ENCODE peak calls at places on chromosomes 4 and X, in nine cellular contexts. D is left ventricle myocardium inferior, E is brain microvascular endothelial cell, L is GM10248, J is upper lobe of left lung, F is AG10803, I is neural progenitor cell, Y is MCF 10A, W is Calu3. X is an unnamed sample.

GRCh38 chrX:40061871-40062524 is 35.8 kb downstream of the BCOR start:
- DNase-seq in Y (no peak), I (no peak), E (no peak), D (no peak), J (peak), F (no peak), L (no peak), W (no peak), X (peak)

GRCh38 chr4:78616046-78616498 is 64.5 kb downstream of the ANXA3 start:
- DNase-seq in F (peak), E (peak), L (no peak), Y (no peak), J (no peak), D (no peak), I (no peak), W (no peak), X (no peak)

GRCh38 chrX:130079824-130080406 is 30.4 kb downstream of the ELF4 start:
- DNase-seq in F (peak), I (peak), E (peak), W (peak), J (no peak), L (peak), Y (peak), D (no peak), X (peak)

GRCh38 chr4:4321951-4322688 is 32.1 kb downstream of the ZBTB49 start:
- DNase-seq in W (no peak), L (no peak), J (no peak), E (no peak), I (no peak), F (no peak), D (no peak), Y (no peak), X (no peak)

GRCh38 chr4:108527729-108528128 is 92.6 kb upstream of the RPL34 start:
- DNase-seq in W (no peak), Y (no peak), D (no peak), J (no peak), L (no peak), I (no peak), F (no peak), E (no peak), X (peak)

GRCh38 chr4:129240816-129241215 is 144.9 kb downstream of the C4orf33 start:
- DNase-seq in W (peak), J (no peak), I (peak), F (no peak), L (no peak), Y (no peak), D (no peak), E (peak), X (no peak)

GRCh38 chr4:69764311-69764710 is 3.9 kb upstream of the SULT1B1 start:
- DNase-seq in F (no peak), D (no peak), J (no peak), Y (peak), W (no peak), I (no peak), L (no peak), E (no peak), X (no peak)

GRCh38 chr4:40119344-40119743 is 62.7 kb downstream of the N4BP2 start:
- DNase-seq in Y (no peak), J (no peak), F (no peak), W (no peak), E (no peak), L (no peak), I (no peak), D (no peak), X (no peak)

GRCh38 chrX:11541510-11541909 is 124.2 kb downstream of the ARHGAP6 start:
- DNase-seq in F (no peak), W (no peak), Y (no peak), E (no peak), D (no peak), I (no peak), J (no peak), L (no peak), X (no peak)

GRCh38 chrX:40105791-40106676 is 8.3 kb upstream of the BCOR start:
- DNase-seq in E (no peak), J (peak), D (peak), L (no peak), W (peak), I (peak), Y (peak), F (no peak), X (peak)

GRCh38 chr4:73707918-73708577 is 32.3 kb upstream of the CXCL8 start:
- DNase-seq in D (peak), F (peak), J (no peak), Y (peak), L (no peak), W (peak), E (peak), I (no peak), X (no peak)

GRCh38 chr4:33031328-33031727 is 2311.2 kb downstream of the PCDH7 start:
- DNase-seq in E (no peak), D (no peak), I (no peak), J (no peak), W (no peak), F (no peak), Y (no peak), L (no peak), X (no peak)

GRCh38 chrX:85922821-85923220 is 124.5 kb downstream of the CHM start:
- DNase-seq in E (peak), W (no peak), D (no peak), L (no peak), I (no peak), J (no peak), Y (peak), F (peak), X (no peak)

GRCh38 chr4:33193109-33193508 is 2472.9 kb downstream of the PCDH7 start:
- DNase-seq in E (no peak), W (no peak), F (no peak), L (no peak), I (no peak), D (no peak), J (no peak), Y (no peak), X (no peak)

GRCh38 chr4:2341261-2341841 is 77.1 kb downstream of the ZFYVE28 start:
- DNase-seq in I (no peak), J (peak), Y (no peak), W (no peak), E (no peak), D (no peak), L (no peak), F (no peak), X (no peak)

GRCh38 chr4:4386736-4387392 is at the start of gene NSG1:
- DNase-seq in F (peak), I (peak), E (no peak), D (peak), W (peak), L (no peak), Y (peak), J (peak), X (peak)

GRCh38 chr4:62243895-62244294 is 1043.8 kb downstream of the ADGRL3 start:
- DNase-seq in I (no peak), J (no peak), W (no peak), Y (peak), D (no peak), E (no peak), F (no peak), L (no peak), X (no peak)

GRCh38 chrX:106933538-106933961 is 13.3 kb downstream of the CLDN2 start:
- DNase-seq in J (no peak), Y (no peak), I (no peak), E (peak), F (no peak), L (no peak), D (peak), W (peak), X (no peak)

GRCh38 chr4:169272265-169272886 is 1.6 kb upstream of the SH3RF1 start:
- DNase-seq in L (peak), F (peak), I (no peak), J (no peak), W (no peak), Y (no peak), D (no peak), E (peak), X (no peak)

GRCh38 chrX:132461886-132462285 is 27.0 kb downstream of the MBNL3 start:
- DNase-seq in J (no peak), Y (no peak), L (no peak), I (no peak), D (no peak), F (no peak), E (no peak), W (no peak), X (no peak)

GRCh38 chrX:132467029-132467428 is 21.8 kb downstream of the MBNL3 start:
- DNase-seq in F (peak), Y (no peak), E (no peak), D (no peak), J (no peak), L (no peak), I (no peak), W (no peak), X (no peak)

GRCh38 chrX:132468454-132468853 is 20.4 kb downstream of the MBNL3 start:
- DNase-seq in I (no peak), F (no peak), E (no peak), D (no peak), Y (no peak), J (no peak), L (no peak), W (no peak), X (no peak)

DNA sequence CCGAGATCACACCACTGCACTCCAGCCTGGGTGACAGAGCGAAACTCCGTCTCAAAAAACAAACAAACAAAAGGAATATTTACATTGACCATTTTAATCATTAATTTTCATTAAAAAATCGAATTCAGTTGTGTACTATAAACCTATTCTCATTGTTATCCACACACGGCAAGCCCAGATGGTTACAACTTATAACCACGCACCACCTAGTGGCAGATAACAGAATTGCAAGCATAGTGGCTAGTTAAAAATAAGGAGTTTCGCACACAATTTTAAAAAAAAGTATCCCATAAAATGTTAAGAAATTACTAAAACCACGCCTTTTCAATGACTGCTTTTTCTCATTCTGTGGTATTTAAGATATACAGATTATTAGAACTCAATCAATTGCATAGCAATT is 25.4 kb downstream of the MBNL3 start:
- DNase-seq in W (no peak), I (peak), F (no peak), D (no peak), J (no peak), E (peak), Y (peak), L (no peak), X (peak)
- TF ChIP-seq CTCF in W (peak), I (peak), F (peak), D (peak), J (peak), E (peak), Y (peak), L (peak), X (peak)

DNA sequence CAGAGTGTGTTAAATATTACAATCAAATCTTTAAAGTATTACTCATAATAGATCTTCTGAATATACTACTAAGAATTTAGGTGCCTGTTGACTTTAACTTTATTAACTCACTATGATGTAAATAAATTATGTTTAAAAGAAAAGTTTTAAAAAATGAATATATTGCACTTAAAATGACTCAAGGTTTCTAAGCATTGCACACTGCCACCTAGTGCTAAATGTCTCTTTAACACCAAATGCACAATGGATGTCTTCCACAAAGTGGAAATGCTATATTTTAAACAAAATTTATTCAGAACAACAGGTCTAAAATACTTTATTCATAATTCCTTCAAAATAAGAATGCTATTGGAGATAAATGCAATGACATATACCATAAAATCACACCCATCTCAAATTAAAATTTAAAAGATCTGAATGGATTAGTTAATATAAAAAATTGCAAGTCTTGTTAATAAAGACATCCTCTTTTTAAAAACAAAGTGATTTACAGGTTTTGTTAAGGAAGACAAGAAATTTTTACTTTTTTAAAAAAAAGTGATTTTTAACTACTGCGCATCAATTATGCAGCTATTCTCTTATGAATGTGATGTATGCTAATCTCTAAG is 5.5 kb downstream of the INPP4B start:
- DNase-seq in L (no peak), Y (peak), F (peak), D (no peak), W (no peak), J (no peak), I (peak), E (peak), X (peak)
- TF ChIP-seq CTCF in L (peak), Y (peak), F (peak), D (peak), W (peak), J (peak), I (peak), E (peak), X (peak)

GRCh38 chr4:162939086-162939485 is 227.6 kb downstream of the NAF1 start:
- DNase-seq in E (no peak), J (no peak), W (no peak), Y (no peak), I (no peak), L (no peak), D (no peak), F (no peak), X (no peak)
- TF ChIP-seq CTCF in E (no peak), J (no peak), W (no peak), Y (no peak), I (no peak), L (no peak), D (no peak), F (no peak), X (no peak)

DNA sequence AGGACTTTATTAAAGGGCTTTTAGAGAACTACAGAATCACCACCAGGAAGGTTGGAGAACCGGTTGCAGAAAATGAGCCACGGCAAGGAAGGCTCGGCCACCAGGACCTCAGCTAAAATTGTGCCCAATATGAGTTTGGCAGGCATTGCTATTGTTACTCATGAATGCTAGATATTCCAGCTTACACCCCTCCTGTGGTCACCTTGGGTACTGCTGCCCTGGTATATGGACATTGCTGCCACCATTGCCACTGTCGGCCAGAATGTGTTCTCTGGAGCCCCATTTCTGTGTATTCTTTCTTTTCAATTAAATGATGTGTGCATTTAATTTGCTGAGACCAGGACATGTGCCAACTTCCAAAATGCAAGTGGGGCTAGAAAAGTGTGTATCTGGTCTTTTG is 626.7 kb upstream of the BOD1L1 start:
- DNase-seq in E (peak), I (peak), D (peak), L (no peak), Y (peak), F (peak), W (peak), J (no peak), X (peak)
- TF ChIP-seq CTCF in E (peak), I (peak), D (peak), L (no peak), Y (peak), F (peak), W (no peak), J (peak), X (no peak)

DNA sequence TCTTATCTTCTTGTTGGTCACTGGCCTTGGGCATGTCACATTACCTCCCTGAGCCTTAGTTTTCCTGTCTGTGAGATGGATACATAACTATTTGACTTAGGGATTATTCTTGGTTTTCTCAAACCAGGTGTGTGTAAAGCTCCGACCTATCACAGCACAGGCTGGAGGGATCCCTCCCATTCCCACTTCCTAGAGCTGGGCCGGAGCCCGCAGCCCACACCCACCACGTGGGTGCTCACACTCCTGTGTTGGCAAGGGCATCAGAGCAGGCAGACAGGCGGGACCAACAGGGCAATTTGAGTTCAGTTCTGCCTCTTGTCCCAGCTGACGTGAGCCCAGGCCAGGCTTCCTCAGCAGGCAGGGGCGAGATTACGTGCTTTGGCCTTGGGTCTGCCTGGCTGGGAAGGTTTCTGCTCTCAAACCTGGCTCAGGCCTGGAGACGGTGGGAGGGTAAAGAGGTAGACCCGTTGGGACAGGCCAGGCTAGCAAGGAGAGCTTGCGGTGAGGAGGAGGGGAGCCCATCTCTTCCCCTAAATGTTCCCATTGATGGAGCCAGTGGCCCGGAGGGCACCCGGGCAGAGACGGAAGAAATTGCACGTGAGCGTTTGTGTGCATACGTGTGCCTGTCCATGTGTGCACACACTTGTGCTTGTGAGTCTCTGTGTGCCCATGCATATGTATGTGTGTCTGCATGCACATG is 734 bp upstream of the SH3TC1 start:
- DNase-seq in Y (peak), E (no peak), I (no peak), W (no peak), J (peak), L (no peak), D (no peak), F (no peak), X (no peak)
- TF ChIP-seq CTCF in Y (no peak), E (no peak), I (no peak), W (no peak), J (no peak), L (no peak), D (no peak), F (no peak), X (no peak)

GRCh38 chr4:13627606-13628301 is at the start of gene BOD1L1:
- DNase-seq in J (peak), E (peak), Y (peak), F (peak), D (peak), W (peak), L (peak), I (peak), X (peak)
- TF ChIP-seq CTCF in J (peak), E (peak), Y (peak), F (peak), D (peak), W (peak), L (peak), I (peak), X (no peak)

GRCh38 chr4:130359537-130359936 is 1263.6 kb downstream of the C4orf33 start:
- DNase-seq in Y (peak), I (peak), F (peak), L (no peak), E (peak), W (no peak), D (no peak), J (no peak), X (no peak)
- TF ChIP-seq CTCF in Y (peak), I (peak), F (peak), L (no peak), E (peak), W (no peak), D (no peak), J (no peak), X (no peak)